ENCODE peak calls at places on chromosomes 1 and 21, in five cellular contexts. F is testis; N is stimulated activated CD8-positive, alpha-beta memory T cell treated with anti-CD3 and anti-CD28 coated beads, Interleukin-7, amount 100 ng/mL, for 1 hour; K is activated T-helper 1 cell treated with anti-CD3 and anti-CD28 coated beads, Interleukin-12 subunit alpha, Interleukin-12 subunit beta, Interleukin-2, Interleukin-4 antibody, amounts not matched to agents 30 ng/mL and 10 ng/mL and 1 ng/mL, durations not matched to agents 14 hours and 24 hours and 36 hours; Z is effector memory CD8-positive, alpha-beta T cell. O is an unnamed sample.

GRCh38 chr1:17640975-17641374 is 101.5 kb downstream of the ARHGEF10L start:
- DNase-seq in F (no peak), N (no peak), K (no peak), Z (no peak), O (no peak)

GRCh38 chr21:28974531-28975227 is 18.0 kb downstream of the LTN1 start:
- DNase-seq in F (no peak), N (no peak), K (no peak), Z (no peak), O (no peak)

GRCh38 chr1:218209351-218209861 is 75.7 kb upstream of the RRP15 start:
- DNase-seq in F (no peak), N (no peak), K (no peak), Z (no peak), O (no peak)

GRCh38 chr1:203465943-203466342 is 9.7 kb upstream of the PRELP start:
- DNase-seq in F (peak), N (no peak), K (no peak), Z (no peak), O (no peak)

GRCh38 chr1:2786329-2787162 is 14.9 kb downstream of the TTC34 start:
- DNase-seq in F (peak), N (peak), K (peak), Z (peak), O (peak)

GRCh38 chr21:35050348-35051286 is 1.5 kb upstream of the RUNX1 start:
- DNase-seq in F (no peak), N (no peak), K (no peak), Z (no peak), O (no peak)

GRCh38 chr1:44672956-44673674 is 1.2 kb downstream of the TMEM53 start:
- DNase-seq in F (peak), N (no peak), K (no peak), Z (no peak), O (no peak)

GRCh38 chr1:204879351-204879750 is 8.7 kb downstream of the NFASC start:
- DNase-seq in F (no peak), N (no peak), K (no peak), Z (no peak), O (no peak)

GRCh38 chr1:110048923-110049601 is 14.6 kb downstream of the STRIP1 start:
- DNase-seq in F (peak), N (no peak), K (no peak), Z (no peak), O (no peak)

O was measured in BE2C.